ENCODE peak calls at places on chromosomes 2 and 18, in four cellular contexts. Y is IMR-90, F is K562, R is GM12878. H is an unnamed sample.

GRCh38 chr18:75071484-75071785 is 137.5 kb downstream of the PTGR3 start:
- DNase-seq in F (no peak), Y (no peak), R (no peak), H (no peak)

GRCh38 chr2:64727843-64728463 is 74.2 kb upstream of the SERTAD2 start:
- DNase-seq in F (no peak), R (no peak), Y (no peak), H (no peak)

GRCh38 chr2:20692081-20692480 is 25.1 kb downstream of the GDF7 start:
- DNase-seq in Y (no peak), F (no peak), R (no peak), H (no peak)

GRCh38 chr2:80256396-80257167 is 48.0 kb downstream of the LRRTM1 start:
- DNase-seq in Y (peak), R (no peak), F (peak), H (no peak)

GRCh38 chr2:64865073-64865830 is 123.9 kb upstream of the SLC1A4 start:
- DNase-seq in F (peak), R (no peak), Y (peak), H (peak)

GRCh38 chr18:23191952-23192662 is 56.8 kb downstream of the CABLES1 start:
- DNase-seq in F (no peak), R (no peak), Y (peak), H (no peak)

GRCh38 chr2:163997466-163997865 is 261.7 kb upstream of the FIGN start:
- DNase-seq in Y (no peak), R (no peak), F (no peak), H (no peak)

GRCh38 chr2:224077773-224078507 is 38.9 kb upstream of the SERPINE2 start:
- DNase-seq in F (no peak), Y (no peak), R (no peak), H (no peak)

GRCh38 chr18:79863161-79863945 is 65.6 kb downstream of the KCNG2 start:
- DNase-seq in R (no peak), F (no peak), Y (no peak), H (no peak)

DNA sequence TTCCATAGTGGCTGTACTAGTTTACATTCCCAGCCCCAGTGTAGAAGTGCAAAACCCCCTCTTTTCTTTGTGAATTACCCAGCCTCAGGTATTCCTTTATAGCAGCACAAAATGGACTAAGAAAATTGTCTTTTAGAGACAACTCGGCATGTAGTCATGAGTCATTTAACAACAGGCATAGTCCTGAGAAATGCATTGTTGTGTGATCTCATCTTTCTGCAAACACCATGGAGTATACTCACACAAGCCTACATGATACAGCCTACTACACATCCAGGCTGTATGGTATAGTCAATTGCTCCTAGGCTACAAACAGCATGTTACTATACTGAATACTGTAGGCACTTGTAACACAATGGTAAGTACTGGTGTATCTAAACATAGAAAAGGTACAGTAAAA is 44.4 kb upstream of the MBP start:
- DNase-seq in R (no peak), F (no peak), Y (peak), H (no peak)
- TF ChIP-seq CHD1 in R (no peak), F (no peak), Y (no peak), H (no peak)

GRCh38 chr2:23601301-23601965 is 216.5 kb downstream of the KLHL29 start:
- DNase-seq in R (no peak), Y (peak), F (no peak), H (no peak)

GRCh38 chr2:23600336-23600735 is 215.4 kb downstream of the KLHL29 start:
- DNase-seq in Y (no peak), F (no peak), R (no peak), H (no peak)

GRCh38 chr2:23603581-23603980 is 218.6 kb downstream of the KLHL29 start:
- DNase-seq in Y (no peak), R (no peak), F (no peak), H (no peak)

GRCh38 chr2:23603156-23603555 is 218.2 kb downstream of the KLHL29 start:
- DNase-seq in F (no peak), R (no peak), Y (no peak), H (no peak)

GRCh38 chr2:23602113-23602512 is 217.1 kb downstream of the KLHL29 start:
- DNase-seq in R (no peak), F (no peak), Y (peak), H (no peak)
- TF ChIP-seq CHD1 in R (no peak), F (no peak), Y (no peak), H (no peak)

GRCh38 chr2:229268626-229269025 is 2.5 kb downstream of the PID1 start:
- DNase-seq in R (no peak), F (no peak), Y (peak), H (no peak)
- TF ChIP-seq CHD1 in R (no peak), F (no peak), Y (no peak), H (no peak)

DNA sequence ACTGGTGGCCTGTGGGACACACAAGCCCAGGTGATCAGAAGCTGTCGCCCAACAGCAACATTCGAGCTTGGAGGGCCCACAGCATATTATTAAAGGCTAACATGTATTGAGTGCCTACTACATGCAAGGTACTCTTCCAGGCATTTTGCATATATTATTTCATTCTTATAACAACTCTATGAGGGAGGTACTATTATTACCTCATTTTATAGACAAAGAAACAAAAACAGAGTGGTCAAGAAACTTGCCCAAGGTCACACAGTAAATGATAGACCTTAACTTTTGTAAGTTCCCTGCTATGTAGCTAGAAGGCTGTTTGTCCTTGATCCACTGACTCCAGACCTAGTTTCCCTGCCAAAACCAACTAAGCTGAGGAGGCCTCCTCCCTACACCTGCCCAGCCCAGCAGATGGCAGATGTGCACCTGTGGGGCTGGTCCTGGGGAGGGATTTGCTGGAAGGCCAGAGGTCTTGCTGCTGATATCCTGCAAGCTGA is 35.7 kb downstream of the KANSL3 start:
- DNase-seq in R (no peak), F (no peak), Y (no peak), H (no peak)
- TF ChIP-seq CHD1 in R (no peak), F (no peak), Y (no peak), H (no peak)

GRCh38 chr18:59865241-59865986 is 34.4 kb upstream of the PMAIP1 start:
- DNase-seq in Y (no peak), R (no peak), F (no peak), H (no peak)

GRCh38 chr18:59866551-59866950 is 33.2 kb upstream of the PMAIP1 start:
- DNase-seq in R (no peak), F (no peak), Y (no peak), H (no peak)

GRCh38 chr18:59861963-59862819 is 37.6 kb upstream of the PMAIP1 start:
- DNase-seq in R (peak), Y (no peak), F (no peak), H (no peak)

GRCh38 chr18:59864446-59864764 is 35.4 kb upstream of the PMAIP1 start:
- DNase-seq in Y (no peak), F (no peak), R (no peak), H (no peak)

DNA sequence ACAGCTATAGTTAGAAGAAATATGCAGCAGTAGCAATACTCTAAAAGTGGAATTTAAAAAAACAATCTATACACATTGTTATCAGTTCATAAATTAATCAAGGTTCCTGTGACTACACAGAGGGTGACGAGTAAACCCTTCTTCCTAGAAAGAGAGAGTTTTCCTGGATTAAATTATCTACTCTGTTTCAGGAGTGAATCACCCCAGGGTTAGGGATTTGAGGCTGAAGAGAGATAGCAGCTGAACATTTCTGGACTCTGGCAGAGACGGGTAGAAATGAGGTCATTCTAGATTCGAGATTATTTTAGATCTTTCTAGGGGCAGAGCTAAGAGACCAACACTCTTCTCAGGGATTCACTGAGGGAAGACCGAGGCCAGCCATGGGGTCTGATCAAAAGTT is 38.8 kb upstream of the PMAIP1 start:
- DNase-seq in Y (peak), F (no peak), R (no peak), H (no peak)
- TF ChIP-seq CHD1 in Y (no peak), F (no peak), R (no peak), H (no peak)

DNA sequence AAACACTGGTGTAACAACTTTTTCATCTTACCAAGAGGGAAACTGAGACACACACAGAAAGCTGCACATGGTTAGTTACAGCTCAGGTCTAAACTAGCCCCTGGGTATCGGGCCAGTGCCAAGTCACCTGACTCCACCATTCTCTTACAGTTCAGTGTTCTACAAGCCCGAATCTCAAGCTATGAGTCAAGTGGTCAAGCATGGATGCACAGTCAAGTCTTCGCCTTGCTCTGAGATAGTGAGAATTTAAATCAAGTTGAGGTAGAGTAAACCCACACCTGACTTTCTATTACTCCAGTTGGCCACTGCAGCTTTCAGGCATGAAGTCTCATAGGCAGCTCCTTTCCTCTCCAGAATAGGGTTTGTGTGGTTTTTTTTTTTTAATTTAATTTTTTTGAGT is 34.5 kb upstream of the ARL5A start:
- DNase-seq in F (no peak), R (peak), Y (no peak), H (no peak)
- TF ChIP-seq CHD1 in F (no peak), R (no peak), Y (no peak), H (no peak)

GRCh38 chr2:18332477-18332876 is 228.0 kb downstream of the RDH14 start:
- DNase-seq in R (no peak), F (no peak), Y (no peak), H (no peak)
- TF ChIP-seq CHD1 in R (no peak), F (no peak), Y (no peak), H (no peak)

GRCh38 chr2:14996306-14997014 is 363.9 kb downstream of the LRATD1 start:
- DNase-seq in F (no peak), R (no peak), Y (no peak), H (no peak)

GRCh38 chr2:14998548-14998947 is 366.0 kb downstream of the LRATD1 start:
- DNase-seq in R (no peak), F (no peak), Y (no peak), H (no peak)

GRCh38 chr2:14994721-14995120 is 362.2 kb downstream of the LRATD1 start:
- DNase-seq in Y (no peak), F (no peak), R (no peak), H (no peak)

DNA sequence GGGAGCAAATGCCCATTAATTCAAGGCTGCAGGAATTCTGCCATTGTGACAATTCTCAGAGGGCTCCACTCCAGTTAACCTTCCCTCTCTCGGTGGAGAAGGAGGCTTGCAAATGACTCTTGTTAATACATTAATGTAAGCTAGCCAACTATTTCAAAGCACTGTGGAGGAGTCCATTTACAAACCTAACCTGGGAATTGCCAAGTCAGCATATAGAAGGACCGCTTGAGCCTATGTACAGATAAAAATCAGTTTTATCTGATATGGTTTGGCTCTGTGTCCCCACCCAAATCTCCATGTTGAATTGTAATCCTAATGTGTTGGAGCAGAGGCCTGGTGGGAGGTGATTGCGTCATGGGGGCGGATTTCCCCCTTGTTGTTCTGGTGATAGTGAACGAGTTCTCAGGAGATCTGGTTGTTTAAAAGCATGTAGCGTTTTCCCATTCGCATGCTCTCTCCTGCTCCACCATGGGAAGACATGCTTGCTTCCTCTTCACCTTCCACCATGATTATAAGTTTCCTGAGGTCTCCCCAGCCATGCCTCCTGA is 366.7 kb downstream of the LRATD1 start:
- DNase-seq in F (no peak), R (no peak), Y (no peak), H (no peak)
- TF ChIP-seq CHD1 in F (no peak), R (no peak), Y (no peak), H (no peak)

DNA sequence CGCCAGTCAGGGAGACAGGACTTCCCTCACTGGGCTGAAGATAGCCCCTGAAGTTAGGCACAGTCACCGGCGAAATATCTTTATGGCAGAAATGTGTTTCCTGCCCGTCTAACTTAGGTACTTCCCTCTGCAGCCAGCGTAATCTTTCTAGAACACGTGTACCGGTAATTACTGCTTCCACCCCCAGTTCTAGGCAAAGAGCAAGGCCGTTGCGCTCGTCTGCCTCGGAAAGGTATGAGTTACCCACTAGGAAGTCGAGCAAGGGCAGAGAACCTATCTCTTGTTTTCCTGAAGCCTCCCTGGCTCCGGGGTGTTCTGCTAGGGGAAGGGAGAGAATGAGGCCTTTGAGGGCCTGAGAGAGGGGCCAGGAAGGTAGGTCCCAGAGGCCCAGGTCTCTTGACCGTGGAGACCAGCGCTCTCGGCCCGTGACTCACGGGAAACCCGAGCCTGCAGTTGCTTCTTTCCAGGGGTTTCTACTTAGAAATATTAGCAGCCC is 70.0 kb downstream of the TWSG1 start:
- DNase-seq in Y (no peak), R (no peak), F (peak), H (no peak)
- TF ChIP-seq CHD1 in Y (no peak), R (no peak), F (no peak), H (no peak)

GRCh38 chr2:240460243-240460630 is 24.8 kb downstream of the GPC1 start:
- DNase-seq in R (no peak), F (no peak), Y (no peak), H (no peak)

GRCh38 chr2:240462073-240462703 is 26.7 kb downstream of the GPC1 start:
- DNase-seq in F (no peak), Y (no peak), R (no peak), H (no peak)

GRCh38 chr2:240460781-240461431 is 25.4 kb downstream of the GPC1 start:
- DNase-seq in Y (no peak), R (no peak), F (peak), H (peak)

GRCh38 chr2:240462704-240463273 is 27.3 kb downstream of the GPC1 start:
- DNase-seq in R (no peak), F (no peak), Y (no peak), H (no peak)

DNA sequence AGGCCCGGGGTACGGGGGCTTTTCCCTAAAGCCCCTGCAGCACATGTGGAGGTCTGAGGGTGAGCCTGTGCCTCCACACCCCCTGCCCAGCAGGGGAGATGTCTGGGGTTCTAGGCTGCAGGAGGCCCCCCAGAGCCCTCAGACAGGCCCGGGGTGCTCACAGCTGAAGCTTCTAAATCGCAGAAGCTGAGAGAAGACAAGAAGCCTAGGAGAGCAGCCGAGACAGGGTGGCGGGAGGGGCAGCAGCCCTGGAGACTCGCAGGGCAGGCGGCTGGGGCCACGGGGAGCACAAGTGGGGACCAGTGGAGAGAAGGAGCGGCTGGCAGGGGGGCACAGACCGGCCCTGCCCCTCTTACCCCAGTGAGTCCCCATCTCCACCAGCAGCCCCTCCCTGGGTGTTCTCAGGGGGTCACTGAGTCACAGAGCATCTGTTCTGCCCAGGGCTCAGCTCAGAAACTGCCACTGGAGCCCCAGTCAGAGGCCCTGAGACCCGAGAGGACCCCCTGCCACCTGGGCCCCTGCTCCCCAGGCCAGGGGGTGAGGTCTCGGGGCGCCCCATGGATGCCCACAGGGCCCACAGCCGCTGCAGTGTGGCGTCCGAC is 26.1 kb downstream of the GPC1 start:
- DNase-seq in F (no peak), Y (no peak), R (no peak), H (no peak)
- TF ChIP-seq CHD1 in F (no peak), Y (no peak), R (no peak), H (no peak)

H was measured in H1.